ENCODE peak calls at places on chromosomes 13 and 19, in five cellular contexts. One of them, this sample, is unnamed.
A peak's percentile ranks its signal among the peaks of the same experiment; 100 is the strongest.

GRCh38 chr13:89363144-89363543 is 1692.0 kb downstream of the SLITRK5 start:
- DNase-seq in left lung: no peak
- DNase-seq in fibroblast of the aortic adventitia: no peak
- DNase-seq in kidney epithelial cell: no peak
- DNase-seq in esophagus squamous epithelium: no peak
- DNase-seq in this sample: no peak

GRCh38 chr19:21877976-21878375 is 42.0 kb upstream of the ZNF43 start:
- DNase-seq in left lung: no peak
- DNase-seq in fibroblast of the aortic adventitia: no peak
- DNase-seq in kidney epithelial cell: no peak
- DNase-seq in esophagus squamous epithelium: no peak
- DNase-seq in this sample: no peak

GRCh38 chr19:44643605-44644390 is at the start of gene PVR:
- DNase-seq in left lung: peak; percentile 80
- DNase-seq in fibroblast of the aortic adventitia: peak; percentile 60
- DNase-seq in kidney epithelial cell: peak; percentile 50
- DNase-seq in esophagus squamous epithelium: no peak
- DNase-seq in this sample: peak; percentile 78

GRCh38 chr19:3790209-3790734 is 4.1 kb upstream of the MATK start:
- DNase-seq in left lung: no peak
- DNase-seq in fibroblast of the aortic adventitia: no peak
- DNase-seq in kidney epithelial cell: no peak
- DNase-seq in esophagus squamous epithelium: no peak
- DNase-seq in this sample: no peak

GRCh38 chr19:10961073-10961762 is 388 bp downstream of the SMARCA4 start:
- DNase-seq in left lung: no peak
- DNase-seq in fibroblast of the aortic adventitia: peak; percentile 28
- DNase-seq in kidney epithelial cell: no peak
- DNase-seq in esophagus squamous epithelium: no peak
- DNase-seq in this sample: peak; percentile 73

GRCh38 chr13:46173656-46174055 is 8.3 kb downstream of the LCP1 start:
- DNase-seq in left lung: no peak
- DNase-seq in fibroblast of the aortic adventitia: no peak
- DNase-seq in kidney epithelial cell: no peak
- DNase-seq in esophagus squamous epithelium: no peak
- DNase-seq in this sample: no peak

GRCh38 chr13:27622881-27623280 is 1.2 kb downstream of the POLR1D start:
- DNase-seq in left lung: no peak
- DNase-seq in fibroblast of the aortic adventitia: no peak
- DNase-seq in kidney epithelial cell: no peak
- DNase-seq in esophagus squamous epithelium: no peak
- DNase-seq in this sample: no peak

GRCh38 chr13:53159439-53159838 is 130.8 kb downstream of the OLFM4 start:
- DNase-seq in left lung: no peak
- DNase-seq in fibroblast of the aortic adventitia: no peak
- DNase-seq in kidney epithelial cell: no peak
- DNase-seq in esophagus squamous epithelium: no peak
- DNase-seq in this sample: no peak

GRCh38 chr13:73596382-73596781 is 537.6 kb downstream of the KLF5 start:
- DNase-seq in left lung: no peak
- DNase-seq in fibroblast of the aortic adventitia: no peak
- DNase-seq in kidney epithelial cell: no peak
- DNase-seq in esophagus squamous epithelium: no peak
- DNase-seq in this sample: no peak

GRCh38 chr19:56477429-56478338 is 539 bp upstream of the ZNF667 start:
- DNase-seq in left lung: peak; percentile 89
- DNase-seq in fibroblast of the aortic adventitia: peak; percentile 89
- DNase-seq in kidney epithelial cell: peak; percentile 69
- DNase-seq in esophagus squamous epithelium: no peak
- DNase-seq in this sample: peak; percentile 93

GRCh38 chr19:56476671-56477428 is at the start of gene ZNF667:
- DNase-seq in left lung: no peak
- DNase-seq in fibroblast of the aortic adventitia: peak; percentile 21
- DNase-seq in kidney epithelial cell: peak; percentile 55
- DNase-seq in esophagus squamous epithelium: no peak
- DNase-seq in this sample: peak; percentile 18

GRCh38 chr19:56476093-56476492 is 1.1 kb downstream of the ZNF667 start:
- DNase-seq in left lung: no peak
- DNase-seq in fibroblast of the aortic adventitia: no peak
- DNase-seq in kidney epithelial cell: no peak
- DNase-seq in esophagus squamous epithelium: no peak
- DNase-seq in this sample: no peak
- H3K4me3 ChIP-seq in left lung: no peak overlapping the region
- H3K4me3 ChIP-seq in fibroblast of the aortic adventitia: peak overlapping the region; percentile 93
- H3K4me3 ChIP-seq in kidney epithelial cell: peak overlapping the region; percentile 88
- H3K4me3 ChIP-seq in esophagus squamous epithelium: no peak overlapping the region
- H3K4me3 ChIP-seq in this sample: peak overlapping the region; percentile 95

GRCh38 chr19:38838208-38838985 is 6.8 kb upstream of the ECH1 start:
- DNase-seq in left lung: no peak
- DNase-seq in fibroblast of the aortic adventitia: no peak
- DNase-seq in kidney epithelial cell: peak; percentile 61
- DNase-seq in esophagus squamous epithelium: no peak
- DNase-seq in this sample: no peak
- TF ChIP-seq CTCF in left lung: no peak
- TF ChIP-seq CTCF in fibroblast of the aortic adventitia: no peak
- TF ChIP-seq CTCF in kidney epithelial cell: peak; percentile 21
- TF ChIP-seq CTCF in esophagus squamous epithelium: peak; percentile 29
- TF ChIP-seq CTCF in this sample: no peak

DNA sequence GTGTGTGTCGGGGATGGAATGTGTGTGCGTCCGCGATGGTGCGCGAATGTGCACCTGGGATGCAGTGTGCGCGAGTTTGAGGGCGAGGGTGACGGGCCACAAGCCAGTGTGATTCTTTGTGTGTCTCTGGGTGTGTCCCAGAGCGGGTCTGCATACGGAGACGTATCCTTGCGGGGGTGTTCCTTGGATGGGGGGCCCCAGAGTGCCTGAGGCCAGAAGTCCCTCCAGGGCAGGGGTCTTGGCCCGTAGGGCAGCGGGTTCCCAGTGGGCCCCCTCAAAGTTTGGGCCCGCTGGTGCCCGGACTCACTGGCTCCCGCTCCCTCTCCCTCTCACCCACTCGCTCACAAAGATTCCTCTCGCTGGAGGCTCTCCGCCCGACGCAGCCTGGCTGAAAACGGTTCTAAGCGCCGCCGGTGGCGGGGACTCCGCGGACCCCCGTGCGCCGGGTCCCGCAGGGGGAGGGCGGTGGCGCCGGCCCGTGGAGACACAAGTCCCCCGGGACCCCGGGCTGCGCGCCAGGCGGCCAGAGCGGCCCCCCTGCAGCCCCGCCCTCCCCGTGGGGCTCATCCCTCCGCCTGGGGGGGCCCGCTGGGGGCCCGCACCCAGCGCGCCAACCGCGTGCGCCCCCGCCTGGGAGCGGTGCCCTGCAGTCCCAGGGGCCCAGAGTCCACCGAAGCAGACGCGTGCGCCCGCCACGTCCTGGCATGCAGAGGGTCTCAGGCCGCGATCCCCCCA is 886 bp downstream of the CRLF1 start:
- DNase-seq in left lung: no peak
- DNase-seq in fibroblast of the aortic adventitia: no peak
- DNase-seq in kidney epithelial cell: no peak
- DNase-seq in esophagus squamous epithelium: no peak
- DNase-seq in this sample: no peak
- H3K4me3 ChIP-seq in left lung: no peak overlapping the region
- H3K4me3 ChIP-seq in fibroblast of the aortic adventitia: peak overlapping the region; percentile 40
- H3K4me3 ChIP-seq in kidney epithelial cell: peak overlapping the region; percentile 19
- H3K4me3 ChIP-seq in esophagus squamous epithelium: peak overlapping the region; percentile 28
- H3K4me3 ChIP-seq in this sample: peak overlapping the region; percentile 56

DNA sequence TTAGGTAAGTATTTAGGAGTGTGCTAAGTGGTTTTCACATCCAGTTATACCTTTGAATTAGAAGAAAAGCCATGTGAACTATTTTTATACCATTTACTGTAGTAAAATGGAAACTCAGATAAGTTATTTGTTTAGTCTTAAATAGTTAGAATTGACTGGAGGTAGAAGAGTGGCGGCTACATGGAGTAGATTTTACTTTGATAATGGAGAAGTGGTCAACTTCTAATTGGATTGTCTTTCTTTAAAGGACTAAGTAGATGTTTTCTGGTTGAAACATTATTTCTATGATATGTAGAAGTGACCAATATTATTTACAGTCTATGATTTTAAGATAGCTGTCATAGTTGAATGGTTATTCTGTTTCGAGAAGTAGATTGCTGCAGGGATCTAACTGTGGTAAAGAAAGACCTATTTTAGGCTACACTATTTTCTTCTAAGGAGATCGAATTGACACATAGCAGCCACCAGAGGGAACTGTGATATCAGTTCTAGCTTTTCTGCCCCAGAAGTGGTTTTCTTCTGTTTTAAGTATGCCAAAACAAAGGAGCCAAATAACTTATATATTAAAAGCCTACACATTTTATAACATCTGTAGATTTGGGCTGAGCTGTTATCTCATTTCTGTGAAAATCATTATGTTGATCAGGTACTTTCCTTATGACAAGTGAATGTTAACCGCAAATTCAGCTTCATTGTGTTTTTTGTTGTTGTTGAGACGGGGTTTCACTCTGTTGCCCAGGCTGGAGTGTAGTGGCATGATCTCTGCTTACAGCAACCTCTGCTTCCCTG is 26.1 kb downstream of the ZMYM2 start:
- DNase-seq in left lung: no peak
- DNase-seq in fibroblast of the aortic adventitia: peak; percentile 73
- DNase-seq in kidney epithelial cell: peak; percentile 9
- DNase-seq in esophagus squamous epithelium: no peak
- DNase-seq in this sample: no peak
- TF ChIP-seq CTCF in left lung: peak; percentile 21
- TF ChIP-seq CTCF in fibroblast of the aortic adventitia: peak; percentile 71
- TF ChIP-seq CTCF in kidney epithelial cell: peak; percentile 69
- TF ChIP-seq CTCF in esophagus squamous epithelium: no peak
- TF ChIP-seq CTCF in this sample: peak; percentile 63

DNA sequence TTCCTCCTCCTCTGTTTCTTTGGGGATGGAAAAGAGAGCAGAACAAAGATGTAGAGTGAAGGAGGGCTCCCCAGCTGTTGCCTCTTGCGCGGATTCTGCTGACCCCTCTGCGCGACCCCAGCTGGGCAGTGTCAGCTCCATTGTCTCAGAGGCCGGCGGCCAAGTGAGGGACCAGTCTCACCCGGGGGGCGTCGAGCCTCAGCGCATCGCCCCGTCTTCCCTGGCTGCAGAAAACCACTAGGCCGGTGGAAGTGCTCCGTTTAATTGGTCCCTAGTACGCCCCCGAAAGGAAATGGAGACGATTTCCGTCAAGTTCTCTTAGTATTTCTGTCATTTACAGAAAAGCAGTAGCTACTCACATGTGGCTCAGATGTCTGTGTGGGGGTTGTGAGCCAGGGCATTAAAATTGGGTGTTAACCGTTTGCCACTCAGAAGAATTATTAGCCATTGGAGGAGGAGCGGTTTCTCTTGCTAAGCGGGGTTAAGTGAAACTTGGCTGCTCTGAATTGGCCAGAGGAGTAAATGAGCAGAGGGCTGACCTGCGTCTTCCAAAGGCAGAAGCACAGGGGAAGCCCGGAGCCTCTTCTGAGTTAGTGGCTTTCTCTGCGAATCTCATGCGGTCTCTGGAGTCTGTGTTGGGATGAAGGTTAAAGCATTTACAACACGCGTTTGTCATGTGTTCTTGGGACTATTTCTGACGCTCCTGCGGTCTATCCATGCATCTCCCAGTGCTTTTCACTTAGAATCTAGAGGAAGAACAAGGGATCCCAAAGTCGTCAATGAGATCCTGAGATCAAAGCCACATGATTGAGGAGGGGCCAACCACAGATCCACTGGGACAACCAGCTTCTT is 132.8 kb upstream of the MYO16 start:
- DNase-seq in left lung: no peak
- DNase-seq in fibroblast of the aortic adventitia: no peak
- DNase-seq in kidney epithelial cell: no peak
- DNase-seq in esophagus squamous epithelium: no peak
- DNase-seq in this sample: no peak
- H3K4me3 ChIP-seq in left lung: peak overlapping the region; percentile 40
- H3K4me3 ChIP-seq in fibroblast of the aortic adventitia: no peak overlapping the region
- H3K4me3 ChIP-seq in kidney epithelial cell: peak overlapping the region; percentile 27
- H3K4me3 ChIP-seq in esophagus squamous epithelium: peak overlapping the region; percentile 19
- H3K4me3 ChIP-seq in this sample: peak overlapping the region; percentile 54

DNA sequence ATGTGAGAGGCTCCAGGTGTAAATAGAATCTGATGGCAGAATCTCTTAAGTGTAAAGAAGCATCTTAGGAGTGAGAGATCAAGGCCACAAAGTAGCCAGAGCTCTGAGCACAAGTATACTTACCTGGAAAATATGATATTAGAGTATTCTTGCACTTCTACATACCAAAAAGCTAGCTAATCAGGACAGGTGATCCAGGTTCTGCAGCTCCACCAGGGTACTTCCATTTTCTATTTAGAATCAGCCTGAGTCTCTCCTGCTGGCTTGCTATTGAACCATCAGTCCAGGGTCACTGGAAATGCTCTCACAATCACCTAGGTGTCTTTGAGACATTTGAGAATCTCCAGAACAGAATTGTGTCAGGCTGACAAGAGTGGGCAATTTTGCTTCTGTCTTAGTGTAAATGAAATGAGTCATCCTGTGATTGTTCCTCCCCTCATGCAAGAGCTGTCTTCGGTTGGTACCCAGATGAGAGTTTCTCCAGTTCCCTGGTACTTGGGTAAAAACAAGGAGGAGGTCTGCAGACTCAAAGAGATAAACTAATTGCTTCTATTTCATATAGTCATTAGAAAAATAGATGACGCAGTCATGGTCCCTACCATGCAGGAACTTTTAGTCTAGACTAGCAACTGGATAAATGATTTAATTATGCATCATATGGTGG is 14.6 kb downstream of the ZNF254 start:
- DNase-seq in left lung: no peak
- DNase-seq in fibroblast of the aortic adventitia: no peak
- DNase-seq in kidney epithelial cell: no peak
- DNase-seq in esophagus squamous epithelium: no peak
- DNase-seq in this sample: no peak
- TF ChIP-seq CTCF in left lung: no peak
- TF ChIP-seq CTCF in fibroblast of the aortic adventitia: no peak
- TF ChIP-seq CTCF in kidney epithelial cell: no peak
- TF ChIP-seq CTCF in esophagus squamous epithelium: no peak
- TF ChIP-seq CTCF in this sample: no peak

DNA sequence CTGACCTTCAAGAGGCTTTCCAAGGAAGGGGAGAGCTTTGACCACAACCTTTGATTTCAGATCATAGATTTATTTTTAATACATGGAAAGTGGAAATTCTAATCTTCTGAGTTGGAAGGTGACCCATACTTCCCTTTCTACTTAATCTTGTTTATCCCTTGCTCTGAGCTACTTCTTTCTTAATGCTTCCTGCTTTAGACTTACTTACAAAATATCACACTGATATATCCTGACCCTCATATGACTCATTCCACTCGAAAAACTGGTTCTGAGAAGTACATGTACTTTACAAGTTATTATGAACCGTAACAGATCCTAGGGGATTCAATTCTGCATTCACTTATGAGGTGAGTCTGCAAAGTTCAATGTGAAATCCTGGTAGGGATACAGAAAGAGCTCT is 76.2 kb upstream of the IRS2 start:
- DNase-seq in left lung: no peak
- DNase-seq in fibroblast of the aortic adventitia: peak; percentile 41
- DNase-seq in kidney epithelial cell: no peak
- DNase-seq in esophagus squamous epithelium: no peak
- DNase-seq in this sample: no peak
- H3K4me3 ChIP-seq in left lung: no peak overlapping the region
- H3K4me3 ChIP-seq in fibroblast of the aortic adventitia: no peak overlapping the region
- H3K4me3 ChIP-seq in kidney epithelial cell: no peak overlapping the region
- H3K4me3 ChIP-seq in esophagus squamous epithelium: no peak overlapping the region
- H3K4me3 ChIP-seq in this sample: no peak overlapping the region

GRCh38 chr13:81610613-81611012 is 1269.7 kb upstream of the SPRY2 start:
- DNase-seq in left lung: no peak
- DNase-seq in fibroblast of the aortic adventitia: no peak
- DNase-seq in kidney epithelial cell: no peak
- DNase-seq in esophagus squamous epithelium: no peak
- DNase-seq in this sample: no peak
- TF ChIP-seq CTCF in left lung: no peak
- TF ChIP-seq CTCF in fibroblast of the aortic adventitia: no peak
- TF ChIP-seq CTCF in kidney epithelial cell: peak; percentile 9
- TF ChIP-seq CTCF in esophagus squamous epithelium: no peak
- TF ChIP-seq CTCF in this sample: no peak

This sample was measured in left ventricle myocardium inferior.